ENCODE peak calls at places on chromosomes 5 and 9, in four cellular contexts. G is A549, N is HepG2, A is K562. P is an unnamed sample.

GRCh38 chr9:112361602-112362001 is 18.3 kb upstream of the HSDL2 start:
- DNase-seq in A (no peak), N (peak), G (peak), P (no peak)

GRCh38 chr9:110031511-110032173 is 176.3 kb downstream of the C9orf152 start:
- DNase-seq in N (no peak), G (peak), A (no peak), P (no peak)

GRCh38 chr5:157611571-157612067 is 36.0 kb upstream of the ADAM19 start:
- DNase-seq in G (no peak), N (no peak), A (no peak), P (no peak)

GRCh38 chr9:114850871-114851270 is 45.0 kb upstream of the TNFSF15 start:
- DNase-seq in N (no peak), A (no peak), G (no peak), P (no peak)

GRCh38 chr5:32173394-32174010 is 617 bp downstream of the GOLPH3 start:
- DNase-seq in G (peak), N (peak), A (peak), P (peak)

GRCh38 chr5:72817076-72817476 is 615 bp downstream of the TNPO1 start:
- DNase-seq in A (peak), N (peak), G (peak), P (no peak)

GRCh38 chr5:135223891-135224625 is 175.0 kb downstream of the MACROH2A1 start:
- DNase-seq in A (no peak), N (no peak), G (no peak), P (no peak)

GRCh38 chr9:113309204-113309813 is 6.1 kb upstream of the RNF183 start:
- DNase-seq in G (peak), A (peak), N (peak), P (no peak)

GRCh38 chr5:143168171-143168681 is 235.3 kb downstream of the NR3C1 start:
- DNase-seq in N (no peak), G (no peak), A (no peak), P (no peak)

GRCh38 chr9:114551750-114552685 is 35.6 kb upstream of the ATP6V1G1 start:
- DNase-seq in A (peak), N (peak), G (peak), P (no peak)

GRCh38 chr5:55817030-55817429 is 34.1 kb upstream of the IL31RA start:
- DNase-seq in N (no peak), A (no peak), G (no peak), P (no peak)

GRCh38 chr9:111431684-111432083 is 52.5 kb downstream of the ECPAS start:
- DNase-seq in N (no peak), A (no peak), G (no peak), P (no peak)

GRCh38 chr5:155919125-155919524 is 407.8 kb upstream of the SGCD start:
- DNase-seq in N (no peak), A (no peak), G (no peak), P (no peak)

GRCh38 chr5:153081385-153081784 is 409.1 kb upstream of the GRIA1 start:
- DNase-seq in G (no peak), N (no peak), A (no peak), P (no peak)

GRCh38 chr5:146291421-146292074 is 47.1 kb upstream of the POU4F3 start:
- DNase-seq in N (peak), G (peak), A (peak), P (no peak)

GRCh38 chr9:119216891-119217290 is 152.3 kb downstream of the BRINP1 start:
- DNase-seq in N (no peak), A (no peak), G (no peak), P (no peak)

GRCh38 chr5:60598424-60598823 is 101.5 kb downstream of the DEPDC1B start:
- DNase-seq in A (no peak), N (no peak), G (no peak), P (no peak)

GRCh38 chr5:61229416-61229815 is 67.1 kb upstream of the SMIM15 start:
- DNase-seq in N (no peak), A (no peak), G (no peak), P (no peak)

GRCh38 chr9:78972303-78973002 is 599.3 kb upstream of the TLE4 start:
- DNase-seq in N (no peak), A (no peak), G (no peak), P (no peak)

GRCh38 chr5:41109186-41109585 is 38.0 kb upstream of the MROH2B start:
- DNase-seq in G (no peak), N (no peak), A (no peak), P (no peak)

GRCh38 chr5:35773936-35774335 is 82.8 kb upstream of the IL7R start:
- DNase-seq in A (no peak), G (no peak), N (no peak), P (no peak)

GRCh38 chr5:43203373-43203772 is 11.3 kb downstream of the NIM1K start:
- DNase-seq in A (no peak), G (no peak), N (no peak), P (no peak)

GRCh38 chr5:69024241-69024651 is 69.6 kb upstream of the SLC30A5 start:
- DNase-seq in A (peak), G (peak), N (peak), P (peak)

GRCh38 chr9:133347515-133347984 is 381 bp downstream of the MED22 start:
- DNase-seq in G (peak), A (peak), N (no peak), P (peak)

GRCh38 chr5:145689235-145689634 is 145.9 kb downstream of the PRELID2 start:
- DNase-seq in G (no peak), N (no peak), A (no peak), P (no peak)

GRCh38 chr5:43171926-43172325 is 20.1 kb upstream of the NIM1K start:
- DNase-seq in G (no peak), N (no peak), A (no peak), P (no peak)

GRCh38 chr9:114456929-114457328 is 48.3 kb downstream of the WHRN start:
- DNase-seq in G (no peak), A (no peak), N (no peak), P (no peak)

GRCh38 chr5:130270786-130271185 is 366.5 kb downstream of the CHSY3 start:
- DNase-seq in N (no peak), A (no peak), G (no peak), P (no peak)

GRCh38 chr5:80959768-80960442 is at the start of gene RASGRF2:
- DNase-seq in G (peak), A (no peak), N (peak), P (peak)

GRCh38 chr9:83934569-83935275 is 13.5 kb upstream of the KIF27 start:
- DNase-seq in N (no peak), G (peak), A (no peak), P (no peak)

GRCh38 chr5:170522211-170523128 is 18.6 kb downstream of the KCNIP1 start:
- DNase-seq in A (no peak), N (no peak), G (peak), P (no peak)

GRCh38 chr9:90953200-90953599 is 151.6 kb downstream of the SYK start:
- DNase-seq in G (no peak), N (no peak), A (no peak), P (no peak)

GRCh38 chr5:141488591-141489478 is at the start of gene PCDHGC5:
- DNase-seq in A (no peak), N (no peak), G (no peak), P (no peak)

DNA sequence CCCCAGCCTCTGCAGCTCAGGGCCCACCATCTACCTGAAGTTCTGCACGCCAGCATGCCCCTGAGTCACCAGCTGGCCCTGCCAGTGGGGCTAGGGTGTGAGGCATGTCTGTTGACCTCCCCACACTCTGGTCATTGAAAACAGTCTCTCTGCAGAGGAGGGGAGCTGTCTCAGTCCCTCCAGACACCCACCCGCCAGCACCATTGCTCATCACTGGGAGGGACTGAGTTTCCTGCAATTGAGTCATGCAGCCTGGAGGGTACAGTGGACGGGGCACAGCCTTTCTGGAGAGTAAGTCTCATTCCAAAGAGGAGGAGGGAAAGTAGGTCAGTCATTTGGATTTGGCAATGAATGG is 16.8 kb upstream of the COL5A1 start:
- DNase-seq in A (no peak), N (no peak), G (peak), P (peak)
- TF ChIP-seq NR3C1 in A (no peak), N (no peak), G (no peak), P (no peak)

DNA sequence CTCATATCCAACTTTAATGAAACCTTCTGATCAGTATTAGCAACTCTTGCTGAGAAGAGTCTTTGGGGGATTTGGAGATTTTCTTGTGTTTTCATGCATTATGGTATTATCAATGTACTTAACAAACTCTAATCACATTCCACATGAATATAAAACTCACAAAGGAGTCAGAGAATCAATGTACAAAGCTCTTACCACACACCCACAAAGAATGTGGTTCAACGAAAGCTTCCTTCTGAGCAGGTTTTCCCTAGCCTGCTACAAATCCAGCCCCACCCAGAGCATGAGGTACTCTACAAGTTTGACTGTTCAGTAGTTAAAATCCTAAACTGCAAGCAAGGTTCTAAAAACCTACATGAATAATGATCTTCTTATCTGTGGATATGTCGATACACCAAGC is 210.1 kb downstream of the TARS1 start:
- DNase-seq in G (no peak), N (no peak), A (no peak), P (no peak)
- TF ChIP-seq NR3C1 in G (no peak), N (no peak), A (no peak), P (no peak)

DNA sequence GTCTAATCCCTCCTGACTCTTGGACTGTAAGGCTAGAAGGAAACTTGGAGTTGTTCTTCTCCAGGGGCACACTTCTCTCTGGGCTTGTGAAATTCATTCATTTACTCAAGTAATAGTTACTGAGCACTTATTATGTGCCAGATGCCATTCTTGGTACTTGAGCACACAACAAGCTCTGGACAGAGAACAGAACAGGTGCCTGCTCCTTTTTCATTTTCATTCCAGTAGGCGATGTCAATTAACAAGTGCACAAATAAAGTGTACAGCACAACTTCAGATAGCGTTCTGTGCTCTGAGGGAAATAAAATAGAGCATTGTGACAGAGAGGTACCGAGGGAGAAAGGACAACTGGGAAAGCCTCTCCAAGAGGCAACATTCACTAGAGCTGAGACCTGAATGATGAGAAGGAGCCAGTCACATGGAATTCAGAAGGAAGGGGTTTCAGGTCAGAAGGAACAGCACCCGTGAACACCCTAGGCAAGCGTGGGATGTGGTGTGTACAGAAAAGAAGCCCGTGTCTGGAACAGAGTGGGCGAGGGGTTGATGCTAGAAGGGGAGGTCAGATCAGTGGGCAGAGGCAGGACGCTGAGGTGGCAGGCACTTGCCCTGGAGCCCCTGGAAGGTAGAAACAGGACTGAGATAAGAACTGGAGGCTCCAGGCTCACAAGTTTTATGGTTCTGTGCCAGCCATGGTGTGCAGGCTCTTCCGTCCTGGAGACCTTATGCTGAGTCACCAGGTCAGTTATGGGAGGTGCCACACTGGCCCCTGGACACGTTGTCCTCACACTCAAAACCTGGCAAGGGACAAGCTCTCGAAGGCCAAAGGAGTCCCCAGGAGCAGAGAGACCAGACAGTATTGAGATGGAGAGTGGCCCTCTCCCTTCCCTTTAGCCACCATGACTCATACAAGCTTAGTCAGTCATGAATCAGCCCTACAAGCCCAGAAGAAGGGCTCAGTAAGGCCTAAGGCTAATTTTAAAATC is 7.2 kb upstream of the ABLIM3 start:
- DNase-seq in G (peak), A (peak), N (no peak), P (no peak)
- TF ChIP-seq NR3C1 in G (no peak), A (no peak), N (no peak), P (no peak)

GRCh38 chr5:17186271-17186670 is 31.2 kb upstream of the BASP1 start:
- DNase-seq in N (no peak), G (no peak), A (no peak), P (no peak)

GRCh38 chr5:17185349-17185748 is 32.1 kb upstream of the BASP1 start:
- DNase-seq in N (no peak), A (no peak), G (no peak), P (no peak)

GRCh38 chr5:17185776-17186175 is 31.7 kb upstream of the BASP1 start:
- DNase-seq in A (no peak), N (no peak), G (no peak), P (no peak)

GRCh38 chr5:17189381-17190036 is 27.9 kb upstream of the BASP1 start:
- DNase-seq in G (peak), N (peak), A (peak), P (peak)

DNA sequence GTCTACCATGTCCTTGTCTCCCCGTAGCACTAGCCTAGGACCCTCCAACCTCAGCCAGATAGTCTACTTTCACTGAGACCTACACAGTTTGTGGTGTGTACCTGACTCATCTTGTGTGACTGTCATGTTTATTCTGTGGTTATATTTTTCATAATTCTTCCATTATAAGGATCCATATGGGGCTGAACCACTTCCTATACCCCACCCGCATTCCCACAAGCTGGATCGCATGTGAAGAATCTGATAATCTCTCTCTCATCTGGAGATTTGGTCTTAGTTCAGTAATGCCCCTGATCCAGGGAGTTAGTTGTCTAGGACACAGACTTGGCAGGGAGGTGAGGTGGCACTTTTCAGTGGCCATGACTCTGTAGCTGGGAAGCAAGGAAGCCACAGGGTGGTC is 30.0 kb upstream of the BASP1 start:
- DNase-seq in G (no peak), N (no peak), A (no peak), P (no peak)
- TF ChIP-seq NR3C1 in G (no peak), N (no peak), A (no peak), P (no peak)

GRCh38 chr5:178467261-178468195 is 122.7 kb downstream of the COL23A1 start:
- DNase-seq in N (no peak), G (no peak), A (no peak), P (no peak)
- TF ChIP-seq NR3C1 in N (no peak), G (no peak), A (no peak), P (no peak)

DNA sequence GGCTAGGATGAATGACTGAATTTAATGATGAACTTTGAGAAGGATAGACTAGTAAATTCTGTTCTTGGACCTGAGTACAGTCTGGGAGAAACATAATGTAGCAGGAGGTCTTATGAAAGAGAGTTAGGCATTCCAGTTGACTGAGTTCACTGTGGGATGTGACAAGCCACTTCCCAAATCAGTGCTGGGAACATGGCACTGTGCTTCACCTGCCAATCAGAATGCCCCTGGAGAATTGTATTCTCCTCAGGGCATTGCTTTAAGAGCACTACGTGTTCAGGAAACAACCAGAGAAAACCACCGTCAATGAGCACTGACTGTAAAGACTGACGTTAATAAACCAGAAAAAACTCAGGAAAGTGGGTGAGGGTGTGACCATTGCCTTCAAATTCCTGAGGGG is 1.2 kb downstream of the CCDC107 start:
- DNase-seq in N (no peak), A (no peak), G (no peak), P (no peak)
- TF ChIP-seq NR3C1 in N (no peak), A (no peak), G (no peak), P (no peak)

DNA sequence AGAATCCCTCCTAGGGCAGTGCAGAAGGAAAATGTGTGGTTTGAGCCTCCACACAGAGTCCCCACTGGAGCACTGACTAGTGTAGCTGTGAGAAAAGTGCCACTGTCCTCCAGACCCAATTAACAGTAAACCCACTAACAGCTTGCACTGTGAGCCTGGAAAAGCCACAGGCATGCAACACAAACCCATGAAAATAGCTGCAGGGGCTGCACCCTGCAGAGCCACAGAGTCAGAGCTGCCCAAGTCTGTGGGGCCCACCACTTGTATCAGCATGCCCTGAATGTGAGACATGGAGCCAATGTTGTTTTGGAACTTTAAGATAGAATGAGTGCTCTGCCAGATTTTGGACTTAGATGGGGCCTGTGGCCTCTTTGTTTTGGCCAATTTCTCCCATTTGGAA is 119.8 kb upstream of the CDH9 start:
- DNase-seq in G (no peak), A (no peak), N (no peak), P (no peak)
- TF ChIP-seq NR3C1 in G (no peak), A (no peak), N (no peak), P (no peak)